ENCODE peak calls at places on chromosomes 1 and 21, in eight cellular contexts. One of them, this sample, is unnamed.

GRCh38 chr1:113991467-113991997 is 12.3 kb downstream of the OLFML3 start:
- DNase-seq in HAP-1: no peak
- DNase-seq in HCT116: no peak
- DNase-seq in A549: no peak
- DNase-seq in AG04450: no peak
- DNase-seq in epithelial cell of proximal tubule: no peak
- DNase-seq in SK-N-MC: peak
- DNase-seq in heart left ventricle: no peak
- DNase-seq in this sample: no peak

GRCh38 chr1:174022080-174022975 is at the start of gene RC3H1:
- DNase-seq in HAP-1: peak
- DNase-seq in HCT116: peak
- DNase-seq in A549: peak
- DNase-seq in AG04450: no peak
- DNase-seq in epithelial cell of proximal tubule: no peak
- DNase-seq in SK-N-MC: no peak
- DNase-seq in heart left ventricle: peak
- DNase-seq in this sample: peak

GRCh38 chr1:2073382-2074230 is 23.4 kb downstream of the PRKCZ start:
- DNase-seq in HAP-1: no peak
- DNase-seq in HCT116: no peak
- DNase-seq in A549: no peak
- DNase-seq in AG04450: peak
- DNase-seq in epithelial cell of proximal tubule: no peak
- DNase-seq in SK-N-MC: no peak
- DNase-seq in heart left ventricle: no peak
- DNase-seq in this sample: no peak

GRCh38 chr1:23777979-23778814 is at the start of gene PITHD1:
- DNase-seq in HAP-1: peak
- DNase-seq in HCT116: peak
- DNase-seq in A549: peak
- DNase-seq in AG04450: peak
- DNase-seq in epithelial cell of proximal tubule: no peak
- DNase-seq in SK-N-MC: no peak
- DNase-seq in heart left ventricle: peak
- DNase-seq in this sample: peak

GRCh38 chr1:82733645-82734044 is 932.9 kb downstream of the ADGRL2 start:
- DNase-seq in HAP-1: no peak
- DNase-seq in HCT116: no peak
- DNase-seq in A549: no peak
- DNase-seq in AG04450: no peak
- DNase-seq in epithelial cell of proximal tubule: no peak
- DNase-seq in SK-N-MC: no peak
- DNase-seq in heart left ventricle: no peak
- DNase-seq in this sample: no peak

GRCh38 chr1:67780637-67781036 is 52.6 kb downstream of the GNG12 start:
- DNase-seq in HAP-1: no peak
- DNase-seq in HCT116: no peak
- DNase-seq in A549: no peak
- DNase-seq in AG04450: no peak
- DNase-seq in epithelial cell of proximal tubule: no peak
- DNase-seq in SK-N-MC: no peak
- DNase-seq in heart left ventricle: no peak
- DNase-seq in this sample: peak

GRCh38 chr1:63915121-63915520 is 141.3 kb downstream of the ROR1 start:
- DNase-seq in HAP-1: no peak
- DNase-seq in HCT116: no peak
- DNase-seq in A549: peak
- DNase-seq in AG04450: no peak
- DNase-seq in epithelial cell of proximal tubule: no peak
- DNase-seq in SK-N-MC: no peak
- DNase-seq in heart left ventricle: no peak
- DNase-seq in this sample: no peak

GRCh38 chr1:163074716-163075284 is 5.6 kb downstream of the RGS4 start:
- DNase-seq in HAP-1: no peak
- DNase-seq in HCT116: no peak
- DNase-seq in A549: no peak
- DNase-seq in AG04450: no peak
- DNase-seq in epithelial cell of proximal tubule: no peak
- DNase-seq in SK-N-MC: no peak
- DNase-seq in heart left ventricle: no peak
- DNase-seq in this sample: no peak

GRCh38 chr1:46097149-46097472 is 35.3 kb downstream of the PIK3R3 start:
- DNase-seq in HAP-1: no peak
- DNase-seq in HCT116: no peak
- DNase-seq in A549: no peak
- DNase-seq in AG04450: no peak
- DNase-seq in epithelial cell of proximal tubule: no peak
- DNase-seq in SK-N-MC: no peak
- DNase-seq in heart left ventricle: no peak
- DNase-seq in this sample: no peak
- H3K4me3 ChIP-seq in HAP-1: no peak
- H3K4me3 ChIP-seq in HCT116: no peak
- H3K4me3 ChIP-seq in A549: no peak
- H3K4me3 ChIP-seq in AG04450: no peak
- H3K4me3 ChIP-seq in epithelial cell of proximal tubule: no peak
- H3K4me3 ChIP-seq in SK-N-MC: no peak
- H3K4me3 ChIP-seq in heart left ventricle: no peak
- H3K4me3 ChIP-seq in this sample: no peak

GRCh38 chr21:42061195-42061865 is 9.8 kb upstream of the UMODL1 start:
- DNase-seq in HAP-1: no peak
- DNase-seq in HCT116: no peak
- DNase-seq in A549: no peak
- DNase-seq in AG04450: no peak
- DNase-seq in epithelial cell of proximal tubule: no peak
- DNase-seq in SK-N-MC: no peak
- DNase-seq in heart left ventricle: peak
- DNase-seq in this sample: no peak
- H3K4me3 ChIP-seq in HAP-1: no peak
- H3K4me3 ChIP-seq in HCT116: no peak
- H3K4me3 ChIP-seq in A549: no peak
- H3K4me3 ChIP-seq in AG04450: no peak
- H3K4me3 ChIP-seq in epithelial cell of proximal tubule: no peak
- H3K4me3 ChIP-seq in SK-N-MC: no peak
- H3K4me3 ChIP-seq in heart left ventricle: no peak
- H3K4me3 ChIP-seq in this sample: no peak

DNA sequence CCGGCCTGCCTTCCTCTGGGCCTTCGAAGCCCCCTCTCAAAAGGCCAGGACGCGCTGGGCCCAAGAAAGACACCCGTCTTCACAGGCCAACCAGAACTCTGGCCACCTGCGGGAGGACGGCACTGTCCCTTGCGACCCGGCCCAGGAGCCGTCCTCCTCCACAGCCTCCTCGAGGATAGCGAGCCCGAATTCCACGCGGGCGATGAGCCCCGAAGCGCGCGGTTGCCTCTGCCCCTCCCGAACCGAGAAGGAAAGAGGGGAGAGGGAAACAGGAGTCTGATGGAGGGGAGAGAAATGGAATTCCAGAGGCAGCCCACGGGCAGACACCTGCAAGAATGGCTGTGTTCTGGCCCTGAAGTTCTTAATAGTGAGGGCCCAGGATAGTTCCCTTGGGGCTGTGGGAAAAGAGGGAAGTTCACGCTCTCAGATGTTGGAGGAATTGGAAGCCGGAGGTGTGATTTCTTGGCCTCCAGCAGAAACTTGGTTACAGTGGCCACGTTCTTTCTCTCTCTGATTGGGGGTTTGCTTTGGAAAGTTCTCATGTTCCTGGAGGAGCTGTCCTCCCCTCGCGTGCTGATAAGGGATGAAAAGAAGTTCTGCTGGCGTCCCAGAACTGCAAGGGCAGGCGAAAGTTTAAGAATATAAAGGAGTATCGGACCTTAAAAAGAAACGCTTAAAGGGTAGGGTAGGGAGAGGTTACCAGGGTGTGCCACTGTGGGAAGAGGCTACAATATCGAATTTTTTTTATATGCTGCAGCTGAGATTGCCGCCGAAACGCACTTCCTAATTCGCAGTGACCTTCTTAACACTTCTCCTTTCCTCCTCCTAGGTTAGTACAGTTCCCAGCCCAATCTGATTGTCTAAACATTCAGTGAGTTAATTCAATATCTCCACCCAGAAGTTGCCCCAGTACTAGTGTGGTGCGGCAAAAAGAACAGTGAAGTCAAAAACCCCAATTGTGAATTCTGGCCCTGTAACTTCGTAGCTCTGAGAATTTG is 5.8 kb upstream of the SLC44A5 start:
- DNase-seq in HAP-1: no peak
- DNase-seq in HCT116: no peak
- DNase-seq in A549: no peak
- DNase-seq in AG04450: no peak
- DNase-seq in epithelial cell of proximal tubule: no peak
- DNase-seq in SK-N-MC: no peak
- DNase-seq in heart left ventricle: no peak
- DNase-seq in this sample: no peak
- H3K4me3 ChIP-seq in HAP-1: peak
- H3K4me3 ChIP-seq in HCT116: no peak
- H3K4me3 ChIP-seq in A549: peak
- H3K4me3 ChIP-seq in AG04450: no peak
- H3K4me3 ChIP-seq in epithelial cell of proximal tubule: peak
- H3K4me3 ChIP-seq in SK-N-MC: peak
- H3K4me3 ChIP-seq in heart left ventricle: peak
- H3K4me3 ChIP-seq in this sample: peak

DNA sequence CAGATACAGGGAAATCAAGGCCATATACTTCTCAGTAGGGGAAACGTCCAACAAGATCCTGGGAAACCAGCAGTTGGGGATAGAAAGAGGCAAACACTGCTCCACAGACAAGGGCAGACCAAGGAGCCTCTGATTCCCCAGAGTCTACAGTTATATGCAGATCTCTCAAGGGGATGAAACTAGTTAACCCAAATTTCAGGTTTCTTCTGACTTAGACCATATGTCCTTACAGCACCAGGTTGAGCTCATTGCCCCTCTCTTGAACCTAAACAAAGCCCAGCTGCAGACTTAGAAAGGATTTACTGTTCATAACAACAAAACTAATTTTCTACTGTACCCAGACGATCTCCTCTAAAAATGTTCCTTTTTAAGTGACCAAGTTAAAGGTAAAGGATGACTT is 24.3 kb downstream of the SMYD3 start:
- DNase-seq in HAP-1: no peak
- DNase-seq in HCT116: no peak
- DNase-seq in A549: no peak
- DNase-seq in AG04450: peak
- DNase-seq in epithelial cell of proximal tubule: no peak
- DNase-seq in SK-N-MC: no peak
- DNase-seq in heart left ventricle: no peak
- DNase-seq in this sample: no peak
- H3K4me3 ChIP-seq in HAP-1: no peak
- H3K4me3 ChIP-seq in HCT116: no peak
- H3K4me3 ChIP-seq in A549: no peak
- H3K4me3 ChIP-seq in AG04450: no peak
- H3K4me3 ChIP-seq in epithelial cell of proximal tubule: no peak
- H3K4me3 ChIP-seq in SK-N-MC: no peak
- H3K4me3 ChIP-seq in heart left ventricle: no peak
- H3K4me3 ChIP-seq in this sample: no peak

GRCh38 chr1:11857164-11857853 is 1.4 kb downstream of the NPPB start:
- DNase-seq in HAP-1: no peak
- DNase-seq in HCT116: no peak
- DNase-seq in A549: no peak
- DNase-seq in AG04450: no peak
- DNase-seq in epithelial cell of proximal tubule: no peak
- DNase-seq in SK-N-MC: no peak
- DNase-seq in heart left ventricle: no peak
- DNase-seq in this sample: no peak

GRCh38 chr1:11856698-11857097 is 2.0 kb downstream of the NPPB start:
- DNase-seq in HAP-1: no peak
- DNase-seq in HCT116: no peak
- DNase-seq in A549: no peak
- DNase-seq in AG04450: no peak
- DNase-seq in epithelial cell of proximal tubule: no peak
- DNase-seq in SK-N-MC: no peak
- DNase-seq in heart left ventricle: no peak
- DNase-seq in this sample: no peak

GRCh38 chr1:11858613-11858967 is at the start of gene NPPB:
- DNase-seq in HAP-1: no peak
- DNase-seq in HCT116: no peak
- DNase-seq in A549: no peak
- DNase-seq in AG04450: no peak
- DNase-seq in epithelial cell of proximal tubule: no peak
- DNase-seq in SK-N-MC: no peak
- DNase-seq in heart left ventricle: no peak
- DNase-seq in this sample: no peak

GRCh38 chr1:11858968-11859871 is 475 bp upstream of the NPPB start:
- DNase-seq in HAP-1: peak
- DNase-seq in HCT116: no peak
- DNase-seq in A549: peak
- DNase-seq in AG04450: no peak
- DNase-seq in epithelial cell of proximal tubule: no peak
- DNase-seq in SK-N-MC: no peak
- DNase-seq in heart left ventricle: peak
- DNase-seq in this sample: peak

DNA sequence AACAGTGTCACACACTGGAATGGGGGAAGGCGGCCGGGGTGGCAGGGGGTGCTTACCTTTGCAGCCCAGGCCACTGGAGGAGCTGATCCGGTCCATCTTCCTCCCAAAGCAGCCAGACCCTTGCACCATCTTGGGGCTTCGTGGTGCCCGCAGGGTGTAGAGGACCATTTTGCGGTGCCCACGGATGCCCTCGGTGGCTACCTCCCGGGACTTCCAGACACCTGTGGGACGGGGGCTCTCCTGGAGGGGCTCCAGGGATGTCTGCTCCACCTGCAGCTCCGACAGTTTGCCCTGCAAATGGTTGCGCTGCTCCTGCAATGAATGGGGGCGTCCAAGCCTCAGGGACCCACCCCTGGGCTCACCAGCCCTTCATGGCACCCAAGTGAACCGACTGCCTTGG is 587 bp downstream of the NPPB start:
- DNase-seq in HAP-1: no peak
- DNase-seq in HCT116: no peak
- DNase-seq in A549: no peak
- DNase-seq in AG04450: no peak
- DNase-seq in epithelial cell of proximal tubule: no peak
- DNase-seq in SK-N-MC: no peak
- DNase-seq in heart left ventricle: no peak
- DNase-seq in this sample: no peak
- H3K4me3 ChIP-seq in HAP-1: no peak
- H3K4me3 ChIP-seq in HCT116: no peak
- H3K4me3 ChIP-seq in A549: no peak
- H3K4me3 ChIP-seq in AG04450: no peak
- H3K4me3 ChIP-seq in epithelial cell of proximal tubule: no peak
- H3K4me3 ChIP-seq in SK-N-MC: no peak
- H3K4me3 ChIP-seq in heart left ventricle: no peak
- H3K4me3 ChIP-seq in this sample: no peak